ENCODE peak calls at places on chromosomes 12 and 14, in six cellular contexts. P is GM23248, D is PC-3, T is MM.1S, B is HCT116, F is SK-N-SH. C is an unnamed sample.
A peak's percentile ranks its signal among the peaks of the same experiment; 100 is the strongest.

GRCh38 chr14:100909439-100909838 is 5.9 kb upstream of the RTL1 start:
- DNase-seq in P (no peak), D (no peak), T (no peak), B (no peak), F (no peak), C (no peak)

GRCh38 chr12:92502417-92503028 is 200.3 kb upstream of the PLEKHG7 start:
- DNase-seq in P (no peak), D (peak; percentile 7), T (peak; percentile 50), B (no peak), F (no peak), C (no peak)

GRCh38 chr14:26187996-26188605 is 409.7 kb downstream of the NOVA1 start:
- DNase-seq in P (no peak), D (no peak), T (no peak), B (no peak), F (no peak), C (no peak)

GRCh38 chr14:90349729-90350128 is 18.0 kb upstream of the NRDE2 start:
- DNase-seq in P (no peak), D (no peak), T (no peak), B (no peak), F (no peak), C (no peak)

GRCh38 chr12:8890313-8891084 is 23.8 kb upstream of the PHC1 start:
- DNase-seq in P (peak; percentile 60), D (peak; percentile 59), T (peak; percentile 51), B (no peak), F (peak; percentile 76), C (peak; percentile 77)

GRCh38 chr14:20627337-20628032 is 14.0 kb downstream of the OR6S1 start:
- DNase-seq in P (peak; percentile 32), D (peak; percentile 46), T (no peak), B (no peak), F (no peak), C (no peak)

GRCh38 chr14:85527006-85527405 is 2.9 kb upstream of the FLRT2 start:
- DNase-seq in P (peak; percentile 70), D (peak; percentile 15), T (no peak), B (no peak), F (no peak), C (no peak)

GRCh38 chr12:92827836-92828431 is 101.2 kb downstream of the EEA1 start:
- DNase-seq in P (peak; percentile 70), D (peak; percentile 72), T (peak; percentile 36), B (peak; percentile 28), F (peak; percentile 47), C (peak; percentile 74)

GRCh38 chr12:12719496-12719895 is 2.3 kb downstream of the CDKN1B start:
- DNase-seq in P (peak; percentile 30), D (peak; percentile 16), T (peak; percentile 64), B (no peak), F (no peak), C (peak; percentile 70)

GRCh38 chr14:58477653-58478052 is 50.1 kb downstream of the KIAA0586 start:
- DNase-seq in P (no peak), D (no peak), T (no peak), B (no peak), F (no peak), C (no peak)

GRCh38 chr14:81805785-81806184 is 272.1 kb upstream of the SEL1L start:
- DNase-seq in P (no peak), D (no peak), T (no peak), B (no peak), F (no peak), C (no peak)

GRCh38 chr14:79502751-79503148 is 708.6 kb downstream of the DIO2 start:
- DNase-seq in P (no peak), D (peak; percentile 24), T (no peak), B (no peak), F (no peak), C (no peak)

GRCh38 chr12:124718052-124718451 is 145.6 kb downstream of the SCARB1 start:
- DNase-seq in P (no peak), D (no peak), T (no peak), B (no peak), F (no peak), C (no peak)

GRCh38 chr14:23091294-23092225 is 3.4 kb downstream of the ACIN1 start:
- DNase-seq in P (no peak), D (no peak), T (no peak), B (no peak), F (no peak), C (no peak)

GRCh38 chr14:20494935-20495766 is 10.2 kb upstream of the RNASE10 start:
- DNase-seq in P (peak; percentile 65), D (peak; percentile 93), T (no peak), B (peak; percentile 22), F (no peak), C (no peak)

GRCh38 chr12:114692558-114693531 is 8.9 kb upstream of the TBX3 start:
- DNase-seq in P (peak; percentile 71), D (peak; percentile 72), T (no peak), B (no peak), F (peak; percentile 18), C (no peak)
- H3K9ac ChIP-seq in P (peak overlapping the region; percentile 61), D (peak overlapping the region; percentile 87), T (no peak overlapping the region), B (no peak overlapping the region), F (no peak overlapping the region), C (no peak overlapping the region)

GRCh38 chr14:54711312-54711711 is 144.4 kb downstream of the SAMD4A start:
- DNase-seq in P (no peak), D (no peak), T (no peak), B (no peak), F (no peak), C (no peak)
- H3K4me1 ChIP-seq in P (peaks cover 35% of the 10 kb centered on the region), D (peaks cover 12% of the 10 kb centered on the region), T (peaks cover 15% of the 10 kb centered on the region), B (peaks cover 5% of the 10 kb centered on the region), F (peaks cover 16% of the 10 kb centered on the region), C (peaks cover 80% of the 10 kb centered on the region)

GRCh38 chr14:98458702-98459101 is 813.3 kb downstream of the BCL11B start:
- DNase-seq in P (no peak), D (no peak), T (no peak), B (no peak), F (no peak), C (no peak)
- H3K9me2 ChIP-seq in P (no peaks in the 10 kb centered on the region), D (no peaks in the 10 kb centered on the region), T (no peaks in the 10 kb centered on the region), B (no peaks in the 10 kb centered on the region), F (no peaks in the 10 kb centered on the region), C (no peaks in the 10 kb centered on the region)

GRCh38 chr14:73784988-73785313 is 66.7 kb upstream of the PTGR2 start:
- DNase-seq in P (no peak), D (no peak), T (no peak), B (no peak), F (no peak), C (no peak)

GRCh38 chr14:73785834-73786631 is 65.6 kb upstream of the PTGR2 start:
- DNase-seq in P (peak; percentile 96), D (peak; percentile 86), T (no peak), B (peak; percentile 46), F (peak; percentile 74), C (peak; percentile 93)

GRCh38 chr14:73784065-73784987 is 67.3 kb upstream of the PTGR2 start:
- DNase-seq in P (peak; percentile 90), D (peak; percentile 48), T (no peak), B (no peak), F (no peak), C (no peak)

GRCh38 chr14:73786632-73786941 is 65.0 kb upstream of the PTGR2 start:
- DNase-seq in P (peak; percentile 56), D (peak; percentile 42), T (no peak), B (no peak), F (peak; percentile 83), C (peak; percentile 83)

DNA sequence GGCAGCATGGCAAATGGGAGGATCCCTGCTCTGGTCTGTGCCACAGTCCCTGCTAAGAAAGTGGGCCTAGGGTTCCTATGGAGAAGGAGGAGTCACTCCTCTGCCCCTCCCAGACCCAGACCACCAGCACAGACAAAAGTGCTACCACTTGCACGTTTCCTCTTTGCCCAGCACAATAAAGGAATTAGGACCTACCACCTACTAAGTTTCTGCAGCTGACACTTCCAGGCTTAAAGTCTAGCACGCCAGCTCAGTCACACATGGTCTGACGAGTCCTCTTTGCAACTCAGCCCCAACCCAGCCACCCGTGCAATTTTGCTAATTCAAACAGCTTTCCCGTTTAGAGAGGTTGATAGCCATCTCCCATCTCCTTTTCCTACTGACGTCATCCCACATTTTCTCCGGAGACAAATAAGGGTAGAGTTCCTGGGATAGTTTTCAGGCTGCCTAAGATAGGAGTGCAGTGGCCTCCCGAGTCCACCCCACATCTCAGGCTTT is 66.2 kb upstream of the PTGR2 start:
- DNase-seq in P (peak; percentile 88), D (peak; percentile 79), T (no peak), B (no peak), F (peak; percentile 61), C (peak; percentile 87)
- H3K9ac ChIP-seq in P (peak overlapping the region; percentile 97), D (peak overlapping the region; percentile 89), T (no peak overlapping the region), B (peak overlapping the region; percentile 73), F (peak overlapping the region; percentile 90), C (peak overlapping the region; percentile 90)

GRCh38 chr12:89525002-89525823 is 617 bp upstream of the GALNT4 start:
- DNase-seq in P (peak; percentile 64), D (peak; percentile 42), T (peak; percentile 63), B (no peak), F (peak; percentile 73), C (peak; percentile 83)
- H3K4me1 ChIP-seq in P (peaks cover 33% of the 10 kb centered on the region), D (peaks cover 43% of the 10 kb centered on the region), T (peaks cover 28% of the 10 kb centered on the region), B (peaks cover 17% of the 10 kb centered on the region), F (peaks cover 26% of the 10 kb centered on the region), C (peaks cover 49% of the 10 kb centered on the region)

C was measured in Karpas-422.